ENCODE peak calls at places on chromosomes 3 and 15, in four cellular contexts. One of them, this sample, is unnamed. For H3K36me3, the result is how much of the 10 kb centered on the place peaks cover.

GRCh38 chr3:195597848-195598247 is 14.1 kb upstream of the APOD start:
- DNase-seq in endodermal cell: no peak
- DNase-seq in colonic mucosa: no peak
- DNase-seq in prostate gland: no peak
- DNase-seq in this sample: no peak

GRCh38 chr3:101995371-101996046 is 146.2 kb downstream of the NFKBIZ start:
- DNase-seq in colonic mucosa: no peak
- DNase-seq in prostate gland: no peak
- DNase-seq in endodermal cell: no peak
- DNase-seq in this sample: no peak

GRCh38 chr15:77538793-77539487 is 93.8 kb downstream of the LINGO1 start:
- DNase-seq in prostate gland: no peak
- DNase-seq in endodermal cell: no peak
- DNase-seq in colonic mucosa: peak
- DNase-seq in this sample: no peak

GRCh38 chr3:861721-862120 is 231.1 kb upstream of the CNTN6 start:
- DNase-seq in colonic mucosa: no peak
- DNase-seq in prostate gland: no peak
- DNase-seq in endodermal cell: no peak
- DNase-seq in this sample: no peak

GRCh38 chr3:103295974-103296570 is 861.3 kb downstream of the ZPLD1 start:
- DNase-seq in endodermal cell: no peak
- DNase-seq in colonic mucosa: no peak
- DNase-seq in prostate gland: no peak
- DNase-seq in this sample: no peak

GRCh38 chr15:33104276-33104675 is 90.2 kb downstream of the FMN1 start:
- DNase-seq in endodermal cell: no peak
- DNase-seq in prostate gland: no peak
- DNase-seq in colonic mucosa: no peak
- DNase-seq in this sample: no peak

GRCh38 chr3:37885831-37886230 is 24.2 kb downstream of the CTDSPL start:
- DNase-seq in prostate gland: no peak
- DNase-seq in endodermal cell: no peak
- DNase-seq in colonic mucosa: no peak
- DNase-seq in this sample: no peak

GRCh38 chr3:58562498-58562897 is 14.7 kb downstream of the FAM107A start:
- DNase-seq in colonic mucosa: no peak
- DNase-seq in endodermal cell: peak
- DNase-seq in prostate gland: no peak
- DNase-seq in this sample: no peak

GRCh38 chr15:74725845-74726773 is 781 bp upstream of the CYP1A1 start:
- DNase-seq in endodermal cell: peak
- DNase-seq in prostate gland: no peak
- DNase-seq in colonic mucosa: peak
- DNase-seq in this sample: peak

GRCh38 chr15:84586641-84587160 is 14.1 kb upstream of the ZSCAN2 start:
- DNase-seq in colonic mucosa: no peak
- DNase-seq in endodermal cell: no peak
- DNase-seq in prostate gland: no peak
- DNase-seq in this sample: no peak

GRCh38 chr15:39741258-39741657 is 41.4 kb downstream of the FSIP1 start:
- DNase-seq in colonic mucosa: no peak
- DNase-seq in prostate gland: no peak
- DNase-seq in endodermal cell: no peak
- DNase-seq in this sample: no peak

GRCh38 chr15:73394782-73395181 is 26.0 kb upstream of the HCN4 start:
- DNase-seq in colonic mucosa: no peak
- DNase-seq in endodermal cell: no peak
- DNase-seq in prostate gland: no peak
- DNase-seq in this sample: no peak

GRCh38 chr3:196273655-196274054 is 13.9 kb downstream of the PCYT1A start:
- DNase-seq in endodermal cell: peak
- DNase-seq in colonic mucosa: no peak
- DNase-seq in prostate gland: no peak
- DNase-seq in this sample: no peak

GRCh38 chr15:80199366-80199765 is 46.6 kb downstream of the FAH start:
- DNase-seq in endodermal cell: peak
- DNase-seq in colonic mucosa: no peak
- DNase-seq in prostate gland: no peak
- DNase-seq in this sample: no peak

GRCh38 chr3:197734667-197735318 is 1.9 kb downstream of the RUBCN start:
- DNase-seq in colonic mucosa: no peak
- DNase-seq in endodermal cell: no peak
- DNase-seq in prostate gland: no peak
- DNase-seq in this sample: no peak

GRCh38 chr15:58555168-58556027 is 123.6 kb downstream of the LIPC start:
- DNase-seq in endodermal cell: peak
- DNase-seq in colonic mucosa: no peak
- DNase-seq in prostate gland: no peak
- DNase-seq in this sample: peak

GRCh38 chr3:53044371-53045106 is 1.3 kb downstream of the SFMBT1 start:
- DNase-seq in prostate gland: peak
- DNase-seq in colonic mucosa: peak
- DNase-seq in endodermal cell: peak
- DNase-seq in this sample: peak

DNA sequence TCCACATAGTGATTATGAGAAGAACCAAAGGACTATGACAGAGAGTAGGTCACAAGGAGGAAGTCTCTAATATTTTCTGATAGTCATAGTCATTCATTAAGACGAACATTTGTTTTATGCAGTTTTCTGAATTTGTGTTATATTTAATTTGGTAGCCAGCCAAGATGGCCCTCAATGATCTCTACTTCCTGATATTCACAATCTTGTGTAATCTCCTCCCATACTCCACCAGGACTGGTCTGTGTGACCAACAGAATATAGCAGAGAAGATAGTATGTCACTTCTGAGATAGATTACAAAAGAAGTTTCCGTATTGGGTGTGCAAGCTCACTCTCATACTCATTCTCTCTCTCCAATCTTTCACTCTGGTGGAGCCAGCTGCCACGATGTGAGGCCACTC is 30.8 kb downstream of the HLTF start:
- DNase-seq in endodermal cell: no peak
- DNase-seq in colonic mucosa: no peak
- DNase-seq in prostate gland: no peak
- DNase-seq in this sample: no peak
- H3K36me3 ChIP-seq in endodermal cell: half or more
- H3K36me3 ChIP-seq in colonic mucosa: under half
- H3K36me3 ChIP-seq in prostate gland: under half
- H3K36me3 ChIP-seq in this sample: under half

GRCh38 chr15:89125038-89125826 is 37.0 kb downstream of the ABHD2 start:
- DNase-seq in colonic mucosa: no peak
- DNase-seq in prostate gland: peak
- DNase-seq in endodermal cell: no peak
- DNase-seq in this sample: no peak

GRCh38 chr15:89129816-89130134 is 41.5 kb downstream of the ABHD2 start:
- DNase-seq in endodermal cell: no peak
- DNase-seq in colonic mucosa: no peak
- DNase-seq in prostate gland: no peak
- DNase-seq in this sample: no peak

GRCh38 chr15:89129123-89129815 is 41.0 kb downstream of the ABHD2 start:
- DNase-seq in prostate gland: peak
- DNase-seq in endodermal cell: peak
- DNase-seq in colonic mucosa: peak
- DNase-seq in this sample: peak

GRCh38 chr15:89128320-89129122 is 40.3 kb downstream of the ABHD2 start:
- DNase-seq in colonic mucosa: no peak
- DNase-seq in prostate gland: no peak
- DNase-seq in endodermal cell: no peak
- DNase-seq in this sample: no peak

DNA sequence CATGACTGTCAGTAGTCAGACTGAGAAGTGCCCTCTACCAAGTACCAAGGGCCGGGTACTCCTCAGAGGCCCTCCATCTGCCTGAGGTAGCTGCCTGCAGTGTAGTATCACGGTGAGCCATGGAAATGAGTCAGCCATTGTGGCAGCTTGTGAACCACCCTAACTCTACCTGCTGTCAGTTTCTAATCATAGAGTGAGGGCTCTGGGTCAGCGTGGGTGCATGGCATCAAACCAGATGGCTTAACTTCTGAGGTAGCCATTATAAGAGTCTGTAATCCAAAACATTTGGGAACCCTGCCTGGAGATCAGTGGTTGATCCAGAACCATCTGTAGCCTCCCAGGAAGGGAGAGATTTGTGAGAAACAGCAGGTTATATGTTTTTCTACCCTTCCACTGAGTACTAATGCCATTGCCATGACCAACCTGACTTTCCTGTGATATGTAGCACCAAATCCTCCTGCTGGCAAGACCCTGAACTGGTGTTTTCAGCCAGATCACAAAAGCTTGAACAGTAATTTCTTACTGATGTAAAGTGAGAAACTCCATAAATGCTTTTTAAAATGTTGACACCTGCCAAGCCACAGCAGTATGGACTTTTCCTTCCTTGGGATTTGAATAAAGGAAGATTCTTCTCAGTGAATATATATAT is 38.9 kb downstream of the ABHD2 start:
- DNase-seq in colonic mucosa: no peak
- DNase-seq in endodermal cell: no peak
- DNase-seq in prostate gland: no peak
- DNase-seq in this sample: peak
- TF ChIP-seq CTCF in colonic mucosa: no peak
- TF ChIP-seq CTCF in endodermal cell: peak
- TF ChIP-seq CTCF in prostate gland: no peak
- TF ChIP-seq CTCF in this sample: peak

DNA sequence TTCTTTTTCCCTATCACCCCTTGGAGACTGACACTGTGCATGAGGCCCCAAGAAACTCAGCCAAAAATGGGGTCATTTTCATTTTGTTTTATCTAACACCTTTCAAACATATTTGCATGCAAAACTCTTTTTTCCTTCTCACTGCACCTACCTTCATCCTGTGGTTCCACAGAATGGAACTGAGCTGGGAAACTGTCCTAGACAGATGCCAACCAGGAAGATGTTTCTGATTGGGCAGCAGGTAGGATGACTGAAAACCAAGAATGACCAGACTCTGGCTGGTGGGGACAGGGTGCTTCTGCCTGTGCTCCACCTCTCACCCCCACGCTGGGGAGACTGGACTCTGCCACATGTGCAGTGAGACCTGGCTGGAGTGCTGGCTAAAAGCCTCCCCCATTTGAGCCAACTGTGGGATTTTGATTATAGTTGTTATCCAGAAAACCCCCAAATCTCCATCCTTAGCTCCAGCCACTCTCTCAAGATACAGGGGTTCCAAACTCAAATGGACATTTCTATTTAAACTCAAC is 5.2 kb downstream of the PPIB start:
- DNase-seq in prostate gland: no peak
- DNase-seq in endodermal cell: no peak
- DNase-seq in colonic mucosa: no peak
- DNase-seq in this sample: no peak
- H3K36me3 ChIP-seq in prostate gland: under half
- H3K36me3 ChIP-seq in endodermal cell: half or more
- H3K36me3 ChIP-seq in colonic mucosa: under half
- H3K36me3 ChIP-seq in this sample: half or more

DNA sequence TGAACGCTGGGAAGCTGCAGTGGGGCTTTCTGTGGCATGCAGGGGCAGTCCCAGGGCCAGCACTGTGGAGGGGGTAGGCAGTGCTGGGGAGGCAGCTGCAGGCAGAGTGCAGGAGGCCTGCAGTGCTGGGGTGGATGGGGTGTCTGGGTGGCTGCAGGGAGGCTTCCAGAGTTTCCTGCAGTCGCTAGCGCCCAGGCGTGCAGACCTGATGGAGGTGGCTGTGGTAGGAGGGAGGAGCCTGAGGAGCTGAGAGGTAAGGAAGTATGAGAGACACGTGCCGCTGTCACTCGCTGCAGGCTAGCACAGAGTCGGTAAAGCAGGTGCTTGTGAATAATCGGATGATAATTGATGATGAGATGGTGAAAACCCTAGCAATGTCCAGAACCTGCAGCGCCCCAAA is 16.3 kb downstream of the SYNM start:
- DNase-seq in prostate gland: no peak
- DNase-seq in colonic mucosa: no peak
- DNase-seq in endodermal cell: peak
- DNase-seq in this sample: no peak
- TF ChIP-seq CTCF in prostate gland: no peak
- TF ChIP-seq CTCF in colonic mucosa: no peak
- TF ChIP-seq CTCF in endodermal cell: no peak
- TF ChIP-seq CTCF in this sample: no peak

DNA sequence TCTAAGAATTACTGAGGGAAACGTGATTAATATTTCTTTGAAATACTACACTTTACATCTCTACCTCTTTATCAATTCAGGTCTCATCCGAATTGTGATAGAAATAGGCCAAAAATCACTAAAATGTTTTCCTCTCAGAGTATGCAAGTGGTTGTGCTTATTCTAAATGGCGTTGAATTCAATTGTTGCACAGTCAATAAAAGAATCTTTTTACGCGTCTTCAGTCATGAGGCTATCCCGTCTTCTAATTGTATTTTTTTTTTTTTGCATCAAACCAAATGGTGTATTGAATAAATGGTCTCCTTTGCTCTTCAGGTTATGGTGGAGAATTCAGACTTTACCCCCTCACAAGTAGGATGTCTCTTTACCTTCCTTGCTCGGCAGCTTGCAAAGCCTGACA is 112.6 kb downstream of the VPS8 start:
- DNase-seq in colonic mucosa: no peak
- DNase-seq in endodermal cell: no peak
- DNase-seq in prostate gland: no peak
- DNase-seq in this sample: no peak
- H3K36me3 ChIP-seq in colonic mucosa: under half
- H3K36me3 ChIP-seq in endodermal cell: under half
- H3K36me3 ChIP-seq in prostate gland: under half
- H3K36me3 ChIP-seq in this sample: under half

GRCh38 chr3:66572938-66573710 is 72.3 kb upstream of the LRIG1 start:
- DNase-seq in colonic mucosa: no peak
- DNase-seq in prostate gland: no peak
- DNase-seq in endodermal cell: peak
- DNase-seq in this sample: peak
- TF ChIP-seq CTCF in colonic mucosa: no peak
- TF ChIP-seq CTCF in prostate gland: no peak
- TF ChIP-seq CTCF in endodermal cell: peak
- TF ChIP-seq CTCF in this sample: peak

This sample was measured in WERI-Rb-1.